ENCODE peak calls at places on chromosome 18, in seven cellular contexts. One of them, this sample, is unnamed.

GRCh38 chr18:22546905-22547304 is 129.2 kb upstream of the CTAGE1 start:
- DNase-seq in aorta: no peak
- DNase-seq in HCT116: no peak
- DNase-seq in kidney epithelial cell: no peak
- DNase-seq in GM04504: no peak
- DNase-seq in HEK293T: no peak
- DNase-seq in HTR-8/SVneo: no peak
- DNase-seq in this sample: no peak

GRCh38 chr18:35110554-35111058 is 69.4 kb downstream of the MAPRE2 start:
- DNase-seq in HTR-8/SVneo: no peak
- DNase-seq in HCT116: no peak
- DNase-seq in GM04504: no peak
- DNase-seq in kidney epithelial cell: no peak
- DNase-seq in aorta: no peak
- DNase-seq in HEK293T: no peak
- DNase-seq in this sample: no peak

GRCh38 chr18:23135679-23136325 is 517 bp downstream of the CABLES1 start:
- DNase-seq in HTR-8/SVneo: no peak
- DNase-seq in HEK293T: peak; percentile 57
- DNase-seq in aorta: peak; percentile 71
- DNase-seq in GM04504: no peak
- DNase-seq in kidney epithelial cell: no peak
- DNase-seq in HCT116: no peak
- DNase-seq in this sample: peak; percentile 20

GRCh38 chr18:79469751-79470150 is 74.0 kb downstream of the NFATC1 start:
- DNase-seq in aorta: no peak
- DNase-seq in GM04504: no peak
- DNase-seq in HTR-8/SVneo: no peak
- DNase-seq in HEK293T: no peak
- DNase-seq in kidney epithelial cell: no peak
- DNase-seq in HCT116: no peak
- DNase-seq in this sample: no peak

GRCh38 chr18:25010623-25011374 is 341.2 kb downstream of the ZNF521 start:
- DNase-seq in GM04504: no peak
- DNase-seq in HEK293T: no peak
- DNase-seq in HCT116: no peak
- DNase-seq in aorta: no peak
- DNase-seq in kidney epithelial cell: no peak
- DNase-seq in HTR-8/SVneo: no peak
- DNase-seq in this sample: no peak

GRCh38 chr18:77820472-77820871 is 570.8 kb downstream of the GALR1 start:
- DNase-seq in HCT116: no peak
- DNase-seq in GM04504: no peak
- DNase-seq in kidney epithelial cell: no peak
- DNase-seq in aorta: no peak
- DNase-seq in HEK293T: no peak
- DNase-seq in HTR-8/SVneo: no peak
- DNase-seq in this sample: no peak

GRCh38 chr18:26515643-26516495 is 32.5 kb downstream of the KCTD1 start:
- DNase-seq in HEK293T: no peak
- DNase-seq in HCT116: no peak
- DNase-seq in kidney epithelial cell: no peak
- DNase-seq in aorta: no peak
- DNase-seq in HTR-8/SVneo: no peak
- DNase-seq in GM04504: no peak
- DNase-seq in this sample: no peak

GRCh38 chr18:49813071-49813320 is 337 bp downstream of the ACAA2 start:
- DNase-seq in GM04504: peak; percentile 6
- DNase-seq in HCT116: no peak
- DNase-seq in HEK293T: no peak
- DNase-seq in HTR-8/SVneo: no peak
- DNase-seq in aorta: no peak
- DNase-seq in kidney epithelial cell: no peak
- DNase-seq in this sample: peak; percentile 22

GRCh38 chr18:36153203-36153602 is 23.5 kb downstream of the ELP2 start:
- DNase-seq in GM04504: peak; percentile 75
- DNase-seq in HEK293T: no peak
- DNase-seq in kidney epithelial cell: peak; percentile 98
- DNase-seq in HTR-8/SVneo: no peak
- DNase-seq in HCT116: no peak
- DNase-seq in aorta: no peak
- DNase-seq in this sample: no peak

GRCh38 chr18:34651586-34652369 is 58.3 kb upstream of the DTNA start:
- DNase-seq in aorta: no peak
- DNase-seq in GM04504: no peak
- DNase-seq in HCT116: no peak
- DNase-seq in kidney epithelial cell: no peak
- DNase-seq in HEK293T: no peak
- DNase-seq in HTR-8/SVneo: no peak
- DNase-seq in this sample: no peak

GRCh38 chr18:58649966-58650816 is 21.1 kb upstream of the MALT1 start:
- DNase-seq in HTR-8/SVneo: no peak
- DNase-seq in HEK293T: no peak
- DNase-seq in kidney epithelial cell: no peak
- DNase-seq in HCT116: no peak
- DNase-seq in GM04504: no peak
- DNase-seq in aorta: no peak
- DNase-seq in this sample: no peak

GRCh38 chr18:25164837-25165791 is 186.9 kb downstream of the ZNF521 start:
- DNase-seq in kidney epithelial cell: peak; percentile 1
- DNase-seq in HCT116: no peak
- DNase-seq in GM04504: peak; percentile 9
- DNase-seq in HTR-8/SVneo: no peak
- DNase-seq in aorta: peak; percentile 46
- DNase-seq in HEK293T: peak; percentile 60
- DNase-seq in this sample: no peak

GRCh38 chr18:13543144-13543543 is 183.2 kb downstream of the FAM210A start:
- DNase-seq in HEK293T: no peak
- DNase-seq in kidney epithelial cell: no peak
- DNase-seq in GM04504: no peak
- DNase-seq in aorta: no peak
- DNase-seq in HCT116: no peak
- DNase-seq in HTR-8/SVneo: no peak
- DNase-seq in this sample: no peak

GRCh38 chr18:59318460-59318859 is at the start of gene CPLX4:
- DNase-seq in aorta: no peak
- DNase-seq in GM04504: no peak
- DNase-seq in HTR-8/SVneo: no peak
- DNase-seq in HEK293T: no peak
- DNase-seq in kidney epithelial cell: no peak
- DNase-seq in HCT116: no peak
- DNase-seq in this sample: no peak

GRCh38 chr18:31549416-31549815 is 42.3 kb upstream of the TTR start:
- DNase-seq in HEK293T: no peak
- DNase-seq in aorta: no peak
- DNase-seq in kidney epithelial cell: no peak
- DNase-seq in HTR-8/SVneo: no peak
- DNase-seq in GM04504: no peak
- DNase-seq in HCT116: no peak
- DNase-seq in this sample: no peak

GRCh38 chr18:23822590-23823385 is 133.5 kb downstream of the LAMA3 start:
- DNase-seq in HEK293T: no peak
- DNase-seq in HCT116: no peak
- DNase-seq in aorta: no peak
- DNase-seq in HTR-8/SVneo: no peak
- DNase-seq in GM04504: peak; percentile 72
- DNase-seq in kidney epithelial cell: peak; percentile 72
- DNase-seq in this sample: no peak

GRCh38 chr18:79933765-79934164 is 17.7 kb downstream of the SLC66A2 start:
- DNase-seq in aorta: peak; percentile 74
- DNase-seq in HTR-8/SVneo: no peak
- DNase-seq in HEK293T: no peak
- DNase-seq in GM04504: peak; percentile 51
- DNase-seq in HCT116: no peak
- DNase-seq in kidney epithelial cell: no peak
- DNase-seq in this sample: no peak

GRCh38 chr18:42113529-42114191 is 158.6 kb downstream of the PIK3C3 start:
- DNase-seq in HEK293T: no peak
- DNase-seq in kidney epithelial cell: no peak
- DNase-seq in GM04504: peak; percentile 30
- DNase-seq in HTR-8/SVneo: no peak
- DNase-seq in HCT116: no peak
- DNase-seq in aorta: no peak
- DNase-seq in this sample: peak; percentile 39

GRCh38 chr18:61892683-61893303 is at the start of gene RNF152:
- DNase-seq in GM04504: no peak
- DNase-seq in aorta: peak; percentile 49
- DNase-seq in HEK293T: peak; percentile 26
- DNase-seq in HCT116: no peak
- DNase-seq in HTR-8/SVneo: no peak
- DNase-seq in kidney epithelial cell: no peak
- DNase-seq in this sample: no peak